ENCODE peak calls at places on chromosomes 16 and 17, in nine cellular contexts. C is fibroblast of lung, F is OCI-LY7, U is neuronal stem cell, E is A549, K is PC-3, S is neural progenitor cell, Z is astrocyte, O is hepatocyte. P is an unnamed sample.

GRCh38 chr16:15682105-15682570 is 32.1 kb downstream of the NDE1 start:
- DNase-seq in C (peak; percentile 84), F (peak; percentile 25), U (peak; percentile 11), E (peak; percentile 80), K (peak; percentile 72), S (peak; percentile 26), Z (peak; percentile 56), O (peak; percentile 73), P (peak; percentile 55)

GRCh38 chr17:21425736-21426135 is 49.6 kb downstream of the KCNJ12 start:
- DNase-seq in C (no peak), F (no peak), U (no peak), E (no peak), K (no peak), S (no peak), Z (no peak), O (no peak), P (no peak)

GRCh38 chr16:88387941-88388627 is 5.3 kb downstream of the ZNF469 start:
- DNase-seq in C (peak; percentile 16), F (no peak), U (no peak), E (peak; percentile 87), K (peak; percentile 81), S (peak; percentile 22), Z (peak; percentile 47), O (peak; percentile 43), P (peak; percentile 37)

GRCh38 chr17:34389343-34389742 is 26.3 kb upstream of the CCL1 start:
- DNase-seq in C (no peak), F (peak; percentile 32), U (no peak), E (no peak), K (no peak), S (no peak), Z (no peak), O (no peak), P (no peak)

GRCh38 chr17:78735832-78736525 is 46.1 kb downstream of the CYTH1 start:
- DNase-seq in C (no peak), F (peak; percentile 73), U (no peak), E (peak; percentile 49), K (peak; percentile 91), S (no peak), Z (peak; percentile 41), O (peak; percentile 82), P (peak; percentile 55)

GRCh38 chr17:40068129-40068581 is 5.4 kb downstream of the THRA start:
- DNase-seq in C (no peak), F (no peak), U (no peak), E (no peak), K (peak; percentile 39), S (peak; percentile 2), Z (no peak), O (no peak), P (no peak)

GRCh38 chr16:77171750-77172635 is 19.0 kb upstream of the MON1B start:
- DNase-seq in C (peak; percentile 73), F (peak; percentile 69), U (peak; percentile 66), E (peak; percentile 70), K (peak; percentile 76), S (peak; percentile 75), Z (peak; percentile 22), O (peak; percentile 83), P (peak; percentile 46)

GRCh38 chr17:27343294-27343693 is 49.4 kb downstream of the WSB1 start:
- DNase-seq in C (no peak), F (no peak), U (no peak), E (no peak), K (no peak), S (peak; percentile 38), Z (no peak), O (no peak), P (no peak)

GRCh38 chr17:66885417-66885816 is 50.5 kb downstream of the CACNG5 start:
- DNase-seq in C (no peak), F (no peak), U (no peak), E (no peak), K (no peak), S (no peak), Z (no peak), O (no peak), P (no peak)

DNA sequence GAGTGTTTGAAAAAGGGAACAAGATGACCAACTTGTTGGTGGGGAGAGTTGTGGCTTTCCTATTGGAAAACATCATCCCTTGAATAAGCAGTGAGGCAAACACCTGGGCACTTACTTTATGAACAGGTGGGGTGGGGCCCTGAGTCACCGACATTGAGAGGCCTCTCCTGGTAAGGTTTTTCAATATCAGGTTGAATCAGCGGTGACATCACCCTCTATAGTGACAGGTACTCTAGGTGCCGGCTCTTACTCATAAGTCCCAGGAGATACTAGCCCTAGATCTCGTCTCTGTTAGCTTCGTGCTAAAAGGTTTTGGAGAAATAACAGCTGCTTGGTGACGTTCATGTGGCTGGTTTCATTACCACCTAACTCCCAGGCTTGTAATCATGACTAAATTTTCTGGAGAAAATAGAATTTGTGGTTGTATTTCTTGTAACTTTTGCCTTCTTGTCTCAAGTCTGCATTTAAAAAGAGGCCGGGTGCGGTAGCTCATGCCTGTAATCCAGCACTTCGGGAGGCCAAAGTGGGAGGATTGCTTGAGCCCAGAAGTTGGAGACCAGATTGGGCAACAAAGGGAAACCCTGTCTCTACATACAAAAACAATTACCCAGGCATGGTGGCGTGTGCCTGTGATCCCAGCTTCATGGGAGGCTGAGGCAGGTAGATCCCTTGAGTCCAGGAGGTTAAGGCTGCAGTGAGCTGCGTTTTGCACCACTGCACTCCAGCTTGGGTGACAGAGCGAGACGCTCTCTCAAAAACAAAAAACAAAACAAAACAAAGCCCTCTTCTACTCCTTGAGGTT is 19.4 kb downstream of the CDH1 start:
- DNase-seq in C (no peak), F (peak; percentile 18), U (no peak), E (peak; percentile 37), K (peak; percentile 98), S (no peak), Z (no peak), O (peak; percentile 87), P (peak; percentile 96)
- H3K4me2 ChIP-seq in C (no peak overlapping the region), F (peak overlapping the region; percentile 51), U (no peak overlapping the region), E (peak overlapping the region; percentile 7), K (peak overlapping the region; percentile 67), S (no peak overlapping the region), Z (no peak overlapping the region), O (no peak overlapping the region), P (no peak overlapping the region)

DNA sequence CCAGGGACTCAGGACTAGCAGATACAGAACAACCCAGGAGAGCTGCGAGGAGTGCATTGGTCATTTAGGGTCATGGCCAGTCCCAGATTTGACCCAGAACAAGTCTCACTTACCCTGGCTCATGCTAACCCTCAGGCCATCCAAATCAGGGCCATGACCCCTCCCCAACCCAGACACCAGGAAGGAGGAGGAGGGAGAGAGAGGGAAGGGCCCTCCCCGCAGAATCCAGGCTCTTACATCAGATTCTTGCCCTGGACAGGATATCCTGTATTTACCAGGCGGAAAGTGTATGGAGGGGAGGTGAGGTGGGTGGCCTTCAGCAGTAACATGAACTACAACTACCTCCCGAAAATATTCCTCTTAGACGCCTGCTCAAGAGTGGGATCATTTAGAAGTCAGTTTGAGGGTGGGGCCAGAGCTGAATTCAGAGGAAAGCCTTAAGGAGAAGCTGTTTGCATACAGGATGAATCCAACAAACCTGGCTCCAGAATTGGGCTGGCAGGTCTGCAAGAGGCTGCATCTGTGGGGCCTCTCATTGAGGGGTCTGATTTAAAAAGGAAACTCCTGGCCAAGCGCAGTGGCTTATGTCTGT is 2.1 kb downstream of the VAT1 start:
- DNase-seq in C (no peak), F (no peak), U (no peak), E (no peak), K (no peak), S (no peak), Z (no peak), O (no peak), P (no peak)
- H3K4me3 ChIP-seq in C (no peak overlapping the region), F (no peak overlapping the region), U (no peak overlapping the region), E (no peak overlapping the region), K (no peak overlapping the region), S (no peak overlapping the region), Z (no peak overlapping the region), O (no peak overlapping the region), P (no peak overlapping the region)

DNA sequence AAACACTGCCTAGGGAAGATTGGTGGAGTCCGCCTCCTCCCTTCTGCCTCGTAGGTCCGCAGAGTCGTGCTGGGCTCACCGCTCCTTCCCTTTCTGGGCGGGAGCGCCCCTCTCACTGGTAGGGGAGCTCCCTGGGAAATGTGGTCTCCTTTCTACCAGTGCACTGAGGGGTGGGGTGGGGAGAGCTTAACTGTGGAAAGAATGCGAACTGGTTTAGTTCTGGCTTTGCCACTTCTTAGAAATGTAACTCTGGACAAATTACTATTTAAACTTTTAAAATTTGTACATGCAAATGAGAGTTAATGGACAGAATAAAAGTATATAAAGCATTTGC is 105.7 kb downstream of the RPTOR start:
- DNase-seq in C (no peak), F (no peak), U (no peak), E (no peak), K (no peak), S (no peak), Z (no peak), O (no peak), P (no peak)
- H3K4me2 ChIP-seq in C (no peak overlapping the region), F (no peak overlapping the region), U (no peak overlapping the region), E (no peak overlapping the region), K (no peak overlapping the region), S (no peak overlapping the region), Z (peak overlapping the region; percentile 70), O (no peak overlapping the region), P (no peak overlapping the region)

DNA sequence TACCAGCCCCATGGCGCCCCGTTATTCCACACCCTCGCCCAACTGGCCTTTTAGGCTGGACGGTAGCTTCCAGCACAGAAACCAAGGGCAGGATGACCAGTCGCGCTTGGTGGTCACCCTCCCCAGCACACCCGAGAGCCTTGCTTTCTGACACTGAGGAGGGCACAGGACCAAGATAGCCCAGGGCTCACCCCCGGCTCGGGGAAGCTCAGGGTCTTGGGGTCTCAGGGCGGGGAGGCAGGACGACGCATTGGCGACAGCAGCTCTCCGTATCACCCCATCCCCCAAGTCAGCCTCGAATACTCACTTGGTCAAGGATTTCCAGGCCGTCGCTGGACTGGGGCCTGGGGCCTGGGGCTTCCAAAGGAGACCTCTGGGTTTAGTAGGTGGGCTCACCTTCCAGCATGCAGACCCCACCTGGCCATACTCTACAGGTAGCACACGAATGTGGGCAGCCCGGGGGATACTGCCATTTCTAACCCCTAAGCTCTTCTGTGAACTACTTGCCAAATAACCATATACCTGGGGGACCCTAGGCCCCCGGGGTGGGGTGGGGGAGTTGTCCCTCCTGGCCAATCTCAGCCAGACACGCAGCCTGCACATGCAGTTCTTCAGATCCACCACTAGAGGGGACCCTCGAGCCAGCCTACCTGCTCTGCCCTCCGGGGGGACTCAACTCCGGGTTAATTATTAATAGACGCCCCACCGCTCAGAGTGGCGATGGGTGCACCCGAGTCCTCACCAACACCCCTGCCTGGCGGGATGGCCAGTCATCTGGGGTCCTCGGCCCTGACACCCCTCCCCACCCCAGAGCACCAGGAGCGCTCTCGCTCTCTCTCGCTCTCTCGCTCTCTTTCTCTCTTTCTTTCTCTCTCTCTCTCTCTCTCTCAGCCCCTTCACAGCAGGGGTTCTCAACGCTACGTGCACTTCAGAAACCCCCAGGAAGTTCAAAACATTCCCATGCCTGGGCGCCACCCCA is 30.0 kb downstream of the TBC1D16 start:
- DNase-seq in C (peak; percentile 38), F (peak; percentile 72), U (peak; percentile 56), E (peak; percentile 60), K (peak; percentile 77), S (peak; percentile 66), Z (no peak), O (peak; percentile 80), P (peak; percentile 63)
- H3K4me3 ChIP-seq in C (no peak overlapping the region), F (no peak overlapping the region), U (no peak overlapping the region), E (peak overlapping the region; percentile 33), K (peak overlapping the region; percentile 65), S (no peak overlapping the region), Z (no peak overlapping the region), O (no peak overlapping the region), P (no peak overlapping the region)